ENCODE peak calls at places on chromosomes 11 and 22, in five cellular contexts. H, C, D, I and T are unnamed samples.
A peak's percentile ranks its signal among the peaks of the same experiment; 100 is the strongest.

GRCh38 chr22:50416996-50417395 is 57.8 kb downstream of the SBF1 start:
- DNase-seq in H (no peak), C (no peak), D (no peak), I (no peak), T (no peak)

GRCh38 chr11:33234397-33235168 is 22.6 kb upstream of the HIPK3 start:
- DNase-seq in H (no peak), C (no peak), D (no peak), I (no peak), T (no peak)

GRCh38 chr22:37443086-37443485 is 15.8 kb upstream of the ELFN2 start:
- DNase-seq in H (no peak), C (no peak), D (no peak), I (no peak), T (no peak)

GRCh38 chr11:11246166-11246565 is 106.9 kb downstream of the CSNK2A3 start:
- DNase-seq in H (no peak), C (no peak), D (no peak), I (no peak), T (no peak)

GRCh38 chr11:93842461-93842860 is 8.0 kb downstream of the VSTM5 start:
- DNase-seq in H (no peak), C (no peak), D (peak; percentile 24), I (peak; percentile 74), T (no peak)

GRCh38 chr11:22666700-22667439 is 459 bp downstream of the GAS2 start:
- DNase-seq in H (peak; percentile 58), C (no peak), D (no peak), I (no peak), T (peak; percentile 24)

GRCh38 chr11:70031631-70032469 is 46.3 kb upstream of the ANO1 start:
- DNase-seq in H (no peak), C (no peak), D (no peak), I (no peak), T (peak; percentile 22)

GRCh38 chr11:60130496-60130895 is 42.0 kb downstream of the MS4A2 start:
- DNase-seq in H (no peak), C (no peak), D (peak; percentile 42), I (peak; percentile 9), T (no peak)

GRCh38 chr22:47495102-47495501 is 732.7 kb downstream of the TBC1D22A start:
- DNase-seq in H (no peak), C (no peak), D (no peak), I (no peak), T (no peak)

GRCh38 chr22:24205438-24206189 is 24.3 kb downstream of the SUSD2 start:
- DNase-seq in H (no peak), C (no peak), D (no peak), I (no peak), T (peak; percentile 75)

GRCh38 chr11:79440451-79441158 is at the start of gene TENM4:
- DNase-seq in H (peak; percentile 65), C (peak; percentile 68), D (peak; percentile 28), I (peak; percentile 74), T (peak; percentile 21)

GRCh38 chr22:36253523-36254490 is 874 bp downstream of the APOL1 start:
- DNase-seq in H (no peak), C (no peak), D (no peak), I (no peak), T (no peak)

GRCh38 chr11:57303280-57303989 is 21.3 kb downstream of the TNKS1BP1 start:
- DNase-seq in H (no peak), C (peak; percentile 57), D (no peak), I (no peak), T (no peak)

GRCh38 chr11:60370811-60371297 is 7.5 kb upstream of the MS4A7 start:
- DNase-seq in H (no peak), C (no peak), D (peak; percentile 19), I (no peak), T (no peak)

GRCh38 chr11:44894217-44894617 is 56.5 kb downstream of the TP53I11 start:
- DNase-seq in H (peak; percentile 71), C (no peak), D (peak; percentile 66), I (peak; percentile 84), T (peak; percentile 85)

GRCh38 chr11:62506413-62506940 is 40.1 kb downstream of the AHNAK start:
- DNase-seq in H (no peak), C (no peak), D (no peak), I (no peak), T (no peak)

GRCh38 chr22:48088926-48089536 is 1326.6 kb downstream of the TBC1D22A start:
- DNase-seq in H (no peak), C (peak; percentile 70), D (no peak), I (no peak), T (no peak)

GRCh38 chr11:58923300-58923788 is 15.9 kb upstream of the GLYATL1 start:
- DNase-seq in H (no peak), C (no peak), D (peak; percentile 25), I (peak; percentile 17), T (no peak)

GRCh38 chr11:106466441-106467190 is 389.2 kb downstream of the AASDHPPT start:
- DNase-seq in H (no peak), C (no peak), D (no peak), I (no peak), T (no peak)

GRCh38 chr11:20451568-20451967 is 64.1 kb downstream of the PRMT3 start:
- DNase-seq in H (no peak), C (no peak), D (no peak), I (no peak), T (no peak)

GRCh38 chr11:73972187-73972586 is 10.5 kb downstream of the UCP2 start:
- DNase-seq in H (no peak), C (no peak), D (no peak), I (no peak), T (no peak)

GRCh38 chr11:73971175-73971719 is 11.4 kb downstream of the UCP2 start:
- DNase-seq in H (no peak), C (no peak), D (no peak), I (no peak), T (peak; percentile 19)

GRCh38 chr11:73969991-73970800 is 12.4 kb downstream of the UCP2 start:
- DNase-seq in H (no peak), C (no peak), D (no peak), I (no peak), T (no peak)

GRCh38 chr11:73968356-73968966 is 14.2 kb downstream of the UCP2 start:
- DNase-seq in H (no peak), C (no peak), D (no peak), I (no peak), T (no peak)

DNA sequence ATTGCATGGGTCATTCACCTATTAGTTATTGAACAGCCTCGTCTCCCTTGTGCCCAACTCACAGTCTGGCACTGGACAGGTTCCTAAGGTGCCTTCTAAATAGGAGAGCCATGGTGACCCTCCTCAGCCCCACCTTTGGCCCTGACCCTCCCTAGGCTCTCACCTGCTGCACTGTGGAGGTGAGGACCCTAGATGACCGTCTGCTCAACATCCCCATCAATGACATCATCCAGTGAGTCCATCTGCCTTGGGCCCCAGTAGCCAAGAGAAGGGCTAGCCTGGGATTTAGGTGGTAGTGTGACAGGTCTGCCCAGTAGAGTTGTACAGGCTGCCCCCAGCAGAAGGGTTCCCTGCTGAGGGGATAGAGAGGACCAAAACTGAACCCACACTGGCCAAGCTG is 13.6 kb downstream of the UCP2 start:
- DNase-seq in H (no peak), C (no peak), D (no peak), I (no peak), T (no peak)
- TF ChIP-seq POLR2A in H (no peak), C (no peak), D (no peak), I (no peak), T (no peak)

GRCh38 chr11:46541593-46542371 is 52.0 kb downstream of the AMBRA1 start:
- DNase-seq in H (peak; percentile 32), C (no peak), D (peak; percentile 42), I (no peak), T (peak; percentile 32)
- TF ChIP-seq POLR2A in H (no peak), C (no peak), D (no peak), I (no peak), T (no peak)

DNA sequence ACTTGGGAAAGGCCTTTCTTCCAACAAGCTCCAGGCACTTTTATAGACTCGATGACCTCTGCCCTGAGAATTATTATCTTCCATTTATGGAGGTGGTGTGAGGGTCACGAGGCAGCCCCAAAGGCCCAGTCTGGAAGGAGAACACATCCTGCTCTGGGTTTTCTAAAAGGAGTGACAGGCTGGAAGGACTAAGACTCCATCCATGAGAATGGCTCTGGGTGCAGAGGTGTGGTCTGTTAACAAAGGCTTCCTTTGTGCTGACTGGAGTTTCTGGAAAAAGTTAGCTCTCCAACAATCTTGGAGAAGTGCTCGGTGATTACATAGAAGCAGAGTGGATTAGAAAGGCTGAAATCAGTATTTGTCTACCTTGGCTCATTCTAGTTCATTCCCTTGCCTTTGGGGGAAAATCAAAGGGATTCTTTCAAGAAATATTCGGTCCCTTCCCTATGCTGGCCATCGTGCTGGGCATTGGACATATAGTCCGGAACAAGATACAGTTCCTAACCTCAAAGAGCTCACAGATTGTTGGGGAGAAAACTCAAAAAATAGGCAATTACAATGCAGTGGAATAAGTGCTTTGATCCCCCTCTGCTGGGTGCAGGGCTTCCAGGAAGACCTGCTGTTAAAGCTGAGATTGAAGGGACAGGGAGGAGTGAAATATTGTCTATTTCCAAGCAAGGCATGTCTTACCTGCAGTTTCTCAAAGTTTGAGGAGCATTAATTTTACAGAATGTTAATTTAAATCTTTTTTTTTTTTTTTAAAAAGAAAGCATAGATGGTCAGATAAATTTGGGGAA is 74.9 kb upstream of the SESN3 start:
- DNase-seq in H (no peak), C (no peak), D (no peak), I (no peak), T (no peak)
- TF ChIP-seq POLR2A in H (no peak), C (no peak), D (no peak), I (no peak), T (no peak)

GRCh38 chr11:35139883-35140282 is 912 bp downstream of the CD44 start:
- DNase-seq in H (no peak), C (no peak), D (no peak), I (no peak), T (peak; percentile 38)

GRCh38 chr11:35138058-35138457 is 913 bp upstream of the CD44 start:
- DNase-seq in H (no peak), C (no peak), D (no peak), I (no peak), T (no peak)

GRCh38 chr11:35138606-35138948 is 394 bp upstream of the CD44 start:
- DNase-seq in H (no peak), C (no peak), D (no peak), I (peak; percentile 44), T (no peak)

GRCh38 chr11:35141034-35141433 is 2.1 kb downstream of the CD44 start:
- DNase-seq in H (no peak), C (no peak), D (no peak), I (no peak), T (no peak)

GRCh38 chr11:35138949-35139881 is at the start of gene CD44:
- DNase-seq in H (peak; percentile 71), C (peak; percentile 92), D (peak; percentile 80), I (peak; percentile 75), T (peak; percentile 91)
- TF ChIP-seq POLR2A in H (no peak), C (peak; percentile 87), D (peak; percentile 92), I (peak; percentile 99), T (no peak)

DNA sequence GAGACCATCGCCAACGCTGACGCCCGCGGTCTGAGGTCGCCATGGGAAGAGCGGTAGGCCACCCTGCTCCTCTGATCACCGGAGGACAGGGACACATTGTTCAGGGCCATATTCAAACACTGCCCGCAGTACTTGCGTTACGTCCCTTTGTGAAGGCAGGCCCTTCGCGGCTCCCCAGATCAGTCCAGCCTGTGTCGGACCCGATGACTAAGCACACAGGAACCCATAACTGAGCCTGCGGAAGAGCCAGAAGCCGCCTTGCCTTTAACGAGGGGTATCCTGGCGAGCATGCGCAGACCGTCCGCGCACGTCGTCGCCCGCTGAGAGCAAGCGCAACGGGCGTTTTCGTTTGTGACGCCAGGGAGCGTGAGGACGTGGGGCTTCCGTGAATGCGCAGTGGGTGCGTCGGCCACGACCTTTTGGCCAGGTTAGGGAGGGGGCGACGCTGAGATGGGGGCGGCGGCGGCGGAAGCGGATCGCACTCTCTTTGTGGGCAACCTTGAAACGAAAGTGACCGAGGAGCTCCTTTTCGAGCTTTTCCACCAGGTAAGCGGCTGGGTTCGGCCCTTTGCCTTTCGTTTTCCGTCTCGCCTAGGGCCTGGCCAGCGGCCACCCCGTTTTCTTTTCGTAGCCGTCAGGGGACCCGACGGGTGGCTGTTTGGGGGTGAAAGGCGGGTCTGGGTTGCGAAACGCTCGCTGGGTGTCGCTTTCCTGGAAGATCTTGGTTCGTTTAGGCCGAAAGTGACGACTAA is at the start of the genes C11orf71 and RBM7:
- DNase-seq in H (peak; percentile 99), C (peak; percentile 99), D (peak; percentile 98), I (peak; percentile 57), T (peak; percentile 98)
- TF ChIP-seq POLR2A in H (no peak), C (peak; percentile 62), D (peak; percentile 83), I (peak; percentile 77), T (peak; percentile 94)